ENCODE peak calls at places on chromosome 18, in six cellular contexts. J, M, F, D, C and E are unnamed samples.

GRCh38 chr18:58544616-58545337 is 84.1 kb downstream of the ALPK2 start:
- DNase-seq in D (no peak), J (no peak), C (no peak), F (no peak), M (no peak), E (no peak)

GRCh38 chr18:74303306-74303705 is 11.5 kb upstream of the CYB5A start:
- DNase-seq in F (no peak), J (no peak), M (no peak), C (no peak), D (no peak), E (no peak)

GRCh38 chr18:75132068-75132467 is 76.9 kb downstream of the PTGR3 start:
- DNase-seq in J (no peak), F (no peak), M (no peak), D (no peak), C (no peak), E (no peak)

GRCh38 chr18:38243291-38243690 is 677.7 kb upstream of the CELF4 start:
- DNase-seq in M (no peak), J (no peak), D (no peak), C (no peak), F (no peak), E (no peak)

GRCh38 chr18:76361219-76361618 is 133.8 kb downstream of the ZNF516 start:
- DNase-seq in F (no peak), M (no peak), C (no peak), D (no peak), J (no peak), E (peak; percentile 55)

GRCh38 chr18:59172664-59173249 is 33.1 kb downstream of the SEC11C start:
- DNase-seq in F (no peak), D (no peak), M (no peak), C (no peak), J (no peak), E (no peak)

GRCh38 chr18:11981633-11982366 is 493 bp downstream of the IMPA2 start:
- DNase-seq in D (peak; percentile 73), C (no peak), J (peak; percentile 62), F (peak; percentile 55), M (peak; percentile 54), E (no peak)

GRCh38 chr18:13446581-13447470 is 228.3 kb downstream of the LDLRAD4 start:
- DNase-seq in F (no peak), M (no peak), C (no peak), D (no peak), J (no peak), E (no peak)

GRCh38 chr18:58221060-58221725 is 177.2 kb downstream of the NEDD4L start:
- DNase-seq in F (no peak), M (peak; percentile 77), C (peak; percentile 90), J (no peak), D (no peak), E (no peak)

GRCh38 chr18:33440011-33440383 is 524 bp downstream of the CCDC178 start:
- DNase-seq in F (peak; percentile 30), J (peak; percentile 45), C (no peak), M (peak; percentile 57), D (no peak), E (peak; percentile 69)
- TF ChIP-seq CTCF in F (peak; percentile 55), J (peak; percentile 40), C (no peak), M (peak; percentile 48), D (peak; percentile 65), E (peak; percentile 78)

DNA sequence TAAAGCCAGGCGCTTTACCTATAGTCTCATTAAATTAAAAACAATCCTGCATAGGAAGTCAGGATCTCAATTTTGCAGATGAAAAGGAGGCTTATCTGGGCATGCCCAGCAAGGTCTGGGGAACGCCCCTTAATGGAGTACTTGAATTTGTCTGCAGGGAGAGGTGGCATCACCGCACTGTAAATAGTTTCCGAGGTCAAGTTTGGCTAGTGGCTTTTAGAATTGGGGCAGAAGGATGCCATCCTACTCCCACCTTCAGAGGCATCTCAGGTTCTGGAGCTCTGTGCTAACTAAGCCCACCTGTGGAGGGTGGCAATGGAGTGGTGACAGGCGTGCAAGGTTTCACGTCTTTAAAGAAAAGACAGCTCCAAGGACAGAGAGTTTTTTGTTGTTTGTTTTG is 149.3 kb downstream of the TGIF1 start:
- DNase-seq in C (no peak), F (no peak), J (no peak), M (no peak), D (no peak), E (no peak)
- TF ChIP-seq CTCF in C (no peak), F (no peak), J (no peak), M (no peak), D (no peak), E (no peak)

GRCh38 chr18:49335677-49336076 is 124.8 kb downstream of the DYM start:
- DNase-seq in J (no peak), F (no peak), C (no peak), M (no peak), D (no peak), E (no peak)
- TF ChIP-seq CTCF in J (peak; percentile 10), F (peak; percentile 36), C (peak; percentile 56), M (no peak), D (no peak), E (peak; percentile 41)

GRCh38 chr18:23077493-23078256 is 57.6 kb upstream of the CABLES1 start:
- DNase-seq in C (no peak), M (no peak), F (no peak), J (no peak), D (no peak), E (no peak)
- TF ChIP-seq CTCF in C (peak; percentile 38), M (no peak), F (peak; percentile 22), J (peak; percentile 15), D (no peak), E (no peak)

DNA sequence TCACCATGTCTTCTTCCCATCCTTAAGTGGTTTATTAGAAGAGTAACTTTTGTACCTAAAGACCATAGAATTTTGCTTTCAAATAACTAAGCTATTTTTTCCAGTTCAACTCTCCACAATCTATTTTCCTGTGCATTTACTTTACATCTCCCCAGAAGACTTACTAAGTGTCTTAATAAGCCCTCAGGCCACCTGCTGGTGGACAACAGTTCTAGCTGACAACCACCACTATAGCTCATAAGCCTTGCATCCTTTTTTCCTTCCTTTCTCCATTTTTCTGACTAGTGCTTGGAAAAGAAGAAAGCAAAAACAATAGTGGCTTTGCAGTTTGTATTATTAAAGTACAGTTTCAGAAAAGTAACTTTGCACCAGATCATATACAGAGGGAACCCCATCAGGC is 149.5 kb upstream of the TMEM200C start:
- DNase-seq in J (no peak), M (no peak), F (no peak), C (no peak), D (no peak), E (no peak)
- TF ChIP-seq CTCF in J (no peak), M (no peak), F (no peak), C (no peak), D (no peak), E (peak; percentile 35)

GRCh38 chr18:69123421-69123820 is 277.3 kb upstream of the DOK6 start:
- DNase-seq in C (no peak), M (no peak), F (no peak), D (no peak), J (no peak), E (no peak)
- TF ChIP-seq CTCF in C (no peak), M (no peak), F (no peak), D (no peak), J (no peak), E (no peak)

DNA sequence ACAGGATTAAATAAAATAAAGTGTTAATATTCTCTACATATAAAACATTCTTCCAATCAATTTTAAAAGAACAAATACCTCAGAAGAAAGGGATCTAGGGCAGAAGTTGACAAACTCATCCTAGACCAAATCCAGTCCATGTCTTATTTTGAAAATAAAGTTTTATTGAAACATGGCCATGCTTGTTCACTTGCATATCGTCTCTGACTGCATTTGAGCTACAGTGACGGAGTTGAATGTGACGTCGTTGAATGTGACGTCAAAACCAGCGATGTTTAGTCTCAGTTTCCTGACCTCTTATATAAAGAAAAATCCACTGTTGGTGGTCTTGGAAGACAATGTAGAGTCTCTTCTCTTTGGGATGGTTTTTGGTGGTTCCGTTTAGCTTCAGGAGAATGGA is 33.6 kb downstream of the GREB1L start:
- DNase-seq in C (no peak), F (no peak), M (no peak), D (no peak), J (no peak), E (no peak)
- TF ChIP-seq CTCF in C (no peak), F (no peak), M (no peak), D (no peak), J (no peak), E (no peak)

DNA sequence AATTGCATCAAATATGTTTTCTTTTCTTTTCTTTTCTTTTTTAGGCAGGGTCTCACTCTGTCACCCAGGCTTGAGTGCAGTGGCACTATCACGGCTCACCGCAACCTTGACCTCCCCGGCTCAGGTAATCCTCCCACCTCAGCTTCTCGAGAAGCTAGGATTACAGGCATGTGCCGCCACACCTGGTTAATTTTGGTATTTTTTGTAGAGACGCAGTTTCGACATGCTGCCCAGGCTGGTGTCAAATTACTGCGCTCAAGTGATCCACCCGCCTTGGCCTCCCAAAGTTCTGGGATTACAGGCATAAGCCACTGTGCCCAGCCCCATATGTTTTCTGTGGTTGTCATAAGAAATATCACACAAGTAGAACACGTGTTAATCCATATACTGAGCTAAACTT is 14.7 kb downstream of the ENOSF1 start:
- DNase-seq in C (no peak), D (no peak), F (no peak), J (no peak), M (no peak), E (peak; percentile 31)
- TF ChIP-seq CTCF in C (no peak), D (no peak), F (no peak), J (no peak), M (no peak), E (no peak)

GRCh38 chr18:43559507-43559906 is 282.2 kb upstream of the SYT4 start:
- DNase-seq in M (no peak), C (no peak), F (no peak), D (no peak), J (no peak), E (no peak)

DNA sequence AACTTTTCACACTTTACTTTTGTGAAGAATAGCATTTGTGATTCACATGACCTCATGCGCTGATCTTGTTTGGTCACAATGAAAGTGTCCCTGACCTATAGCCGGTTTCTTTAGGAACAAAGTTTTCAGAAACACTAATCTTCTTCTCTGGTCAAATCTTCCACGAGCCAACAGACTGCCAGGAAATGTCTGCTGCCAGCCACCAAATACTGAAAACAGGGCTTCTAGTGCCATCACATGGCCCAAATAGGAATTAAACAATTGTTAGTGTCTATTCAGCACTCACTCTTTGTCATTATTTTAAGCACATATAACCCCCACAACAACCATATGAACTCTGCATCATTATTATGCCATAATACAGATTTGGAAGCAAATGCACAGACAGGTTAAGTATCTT is 286.5 kb upstream of the SYT4 start:
- DNase-seq in F (no peak), J (peak; percentile 18), C (no peak), M (peak; percentile 42), D (no peak), E (no peak)
- TF ChIP-seq CTCF in F (peak; percentile 74), J (peak; percentile 49), C (peak; percentile 25), M (peak; percentile 31), D (peak; percentile 64), E (peak; percentile 80)